ENCODE peak calls at places on chromosomes 11 and 22, in five cellular contexts. Z is endothelial cell of umbilical vein, K is stomach, U is vagina, L is suprapubic skin. C is an unnamed sample.

GRCh38 chr22:37563153-37564081 is 3.1 kb downstream of the CDC42EP1 start:
- DNase-seq in Z (peak), K (peak), U (no peak), L (peak), C (no peak)

GRCh38 chr22:49230194-49230577 is 597.5 kb downstream of the BRD1 start:
- DNase-seq in Z (no peak), K (no peak), U (no peak), L (peak), C (peak)

GRCh38 chr22:23547818-23548500 is 32.1 kb downstream of the IGLL1 start:
- DNase-seq in Z (no peak), K (no peak), U (no peak), L (peak), C (peak)

GRCh38 chr11:72398058-72398758 is 36.1 kb downstream of the CLPB start:
- DNase-seq in Z (no peak), K (no peak), U (peak), L (no peak), C (no peak)

GRCh38 chr11:118313242-118313641 is 8.7 kb downstream of the CD3E start:
- DNase-seq in Z (no peak), K (no peak), U (no peak), L (no peak), C (no peak)

GRCh38 chr11:124463990-124464389 is 18.5 kb upstream of the OR8B8 start:
- DNase-seq in Z (no peak), K (no peak), U (no peak), L (no peak), C (no peak)

GRCh38 chr11:118917488-118918127 is 8.1 kb downstream of the BCL9L start:
- DNase-seq in Z (no peak), K (no peak), U (no peak), L (no peak), C (peak)

GRCh38 chr11:19419813-19420212 is 179.1 kb upstream of the E2F8 start:
- DNase-seq in Z (no peak), K (no peak), U (peak), L (no peak), C (no peak)

GRCh38 chr11:22458141-22458540 is 120.0 kb downstream of the SLC17A6 start:
- DNase-seq in Z (no peak), K (no peak), U (no peak), L (no peak), C (no peak)

GRCh38 chr22:48099251-48099650 is 1336.8 kb downstream of the TBC1D22A start:
- DNase-seq in Z (no peak), K (peak), U (no peak), L (peak), C (peak)

GRCh38 chr11:126588630-126589491 is 233.4 kb downstream of the ST3GAL4 start:
- DNase-seq in Z (no peak), K (no peak), U (no peak), L (no peak), C (peak)

GRCh38 chr11:14414470-14415461 is 55.8 kb upstream of the RRAS2 start:
- DNase-seq in Z (no peak), K (no peak), U (no peak), L (no peak), C (no peak)

GRCh38 chr11:127126956-127127355 is 126.4 kb upstream of the KIRREL3 start:
- DNase-seq in Z (no peak), K (no peak), U (no peak), L (no peak), C (no peak)

GRCh38 chr22:48943567-48944432 is 883.9 kb downstream of the BRD1 start:
- DNase-seq in Z (no peak), K (peak), U (peak), L (peak), C (peak)

GRCh38 chr22:23786261-23786710 is 480 bp upstream of the SMARCB1 start:
- DNase-seq in Z (no peak), K (no peak), U (no peak), L (no peak), C (no peak)

GRCh38 chr11:96091476-96091875 is 167.6 kb upstream of the MTMR2 start:
- DNase-seq in Z (no peak), K (no peak), U (no peak), L (no peak), C (no peak)

GRCh38 chr11:2248762-2249161 is 21.6 kb downstream of the ASCL2 start:
- DNase-seq in Z (no peak), K (no peak), U (no peak), L (no peak), C (no peak)

GRCh38 chr11:83693279-83693992 is 407.3 kb upstream of the CCDC90B start:
- DNase-seq in Z (peak), K (no peak), U (no peak), L (no peak), C (no peak)

GRCh38 chr11:75815345-75815983 is 454 bp downstream of the UVRAG start:
- DNase-seq in Z (peak), K (peak), U (no peak), L (no peak), C (peak)

DNA sequence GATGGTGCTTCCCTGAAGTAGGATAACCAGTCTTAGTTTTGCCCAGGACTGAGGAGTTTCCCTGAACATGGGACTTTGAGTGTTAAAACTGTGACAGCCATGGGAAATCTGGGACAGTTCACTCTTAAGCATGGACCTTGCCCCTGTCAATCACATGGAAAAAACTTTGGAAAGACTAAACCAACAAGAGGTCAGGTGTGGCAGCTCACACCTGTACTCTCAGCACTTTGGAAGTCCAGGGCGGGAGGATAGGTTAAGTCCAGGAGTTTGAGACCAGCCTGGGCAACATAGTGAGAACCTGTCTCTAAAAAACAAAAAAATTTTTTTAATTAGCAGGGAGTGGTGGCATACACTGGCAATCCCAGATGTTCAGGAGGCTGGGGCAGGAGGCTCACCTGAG is 3.3 kb upstream of the AMBRA1 start:
- DNase-seq in Z (no peak), K (no peak), U (no peak), L (no peak), C (no peak)
- TF ChIP-seq POLR2AphosphoS5 in Z (no peak), K (no peak), U (no peak), L (no peak), C (no peak)

GRCh38 chr11:130399196-130399595 is 29.2 kb downstream of the ADAMTS8 start:
- DNase-seq in Z (no peak), K (no peak), U (no peak), L (no peak), C (no peak)

GRCh38 chr11:130396965-130397364 is 31.4 kb downstream of the ADAMTS8 start:
- DNase-seq in Z (no peak), K (no peak), U (no peak), L (no peak), C (no peak)

GRCh38 chr11:130400793-130401483 is 27.5 kb downstream of the ADAMTS8 start:
- DNase-seq in Z (no peak), K (no peak), U (no peak), L (no peak), C (no peak)

GRCh38 chr11:130403301-130403804 is 25.1 kb downstream of the ADAMTS8 start:
- DNase-seq in Z (no peak), K (no peak), U (no peak), L (no peak), C (no peak)

DNA sequence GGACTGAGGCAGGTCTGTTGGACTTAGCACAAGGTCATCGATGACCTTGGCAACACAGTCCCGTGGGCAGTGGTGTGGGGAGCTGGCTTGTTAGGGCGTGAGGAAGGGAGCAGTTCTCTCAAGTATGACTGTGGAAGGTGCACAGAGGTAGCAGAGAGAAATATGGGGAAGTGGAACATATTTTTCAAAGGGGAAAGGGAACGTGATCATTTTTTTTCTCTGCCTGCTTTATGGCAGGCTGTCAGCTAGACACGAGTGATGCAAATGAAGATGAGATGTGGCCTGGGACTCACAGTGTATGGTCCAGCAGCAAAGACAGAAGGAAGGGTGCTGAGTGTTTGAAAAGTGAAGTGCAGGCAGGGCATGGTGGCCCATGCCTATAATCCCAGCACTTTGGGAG is 30.6 kb downstream of the ADAMTS8 start:
- DNase-seq in Z (no peak), K (no peak), U (no peak), L (no peak), C (no peak)
- TF ChIP-seq CTCF in Z (no peak), K (no peak), U (no peak), L (no peak), C (no peak)

DNA sequence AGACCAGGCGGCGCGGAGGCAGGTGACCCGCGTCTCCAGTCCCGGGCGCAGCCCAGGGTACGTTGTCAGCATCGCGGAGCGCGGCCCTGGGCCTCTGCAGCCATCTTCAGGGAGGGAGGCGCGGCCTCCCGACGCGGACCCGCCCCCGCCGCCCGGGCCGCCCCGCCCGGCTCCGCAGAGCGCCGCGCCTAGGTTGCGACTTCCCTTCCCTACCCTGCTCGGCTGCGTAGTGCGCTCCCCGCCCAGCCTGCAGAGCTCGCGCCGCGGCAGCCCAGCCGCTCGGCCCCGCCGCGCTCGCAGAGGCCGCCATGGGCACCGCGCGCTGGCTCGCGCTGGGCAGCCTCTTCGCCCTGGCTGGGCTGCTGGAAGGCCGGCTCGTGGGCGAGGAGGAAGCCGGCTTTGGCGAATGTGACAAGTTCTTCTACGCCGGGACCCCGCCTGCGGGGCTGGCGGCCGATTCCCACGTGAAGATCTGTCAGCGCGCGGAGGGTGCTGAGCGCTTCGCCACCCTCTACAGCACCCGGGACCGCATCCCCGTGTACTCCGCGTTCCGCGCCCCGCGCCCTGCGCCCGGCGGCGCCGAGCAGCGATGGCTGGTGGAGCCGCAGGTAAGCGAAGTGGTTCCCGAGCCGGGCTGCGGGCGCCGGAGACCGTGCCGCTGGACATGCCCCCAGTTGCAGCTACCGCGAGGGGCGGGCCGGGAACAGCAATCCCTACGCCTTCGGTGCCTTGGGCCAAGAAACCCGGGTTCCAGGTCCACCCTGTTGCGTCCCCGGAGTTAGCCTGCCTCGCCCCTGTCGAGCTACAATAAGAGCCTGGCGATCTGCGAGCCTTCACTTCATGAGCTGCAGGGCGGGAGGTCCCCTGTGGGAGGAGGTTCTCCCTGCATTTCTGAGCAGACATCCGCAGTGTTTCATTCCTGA is at the start of gene ENDOD1:
- DNase-seq in Z (peak), K (peak), U (peak), L (peak), C (peak)
- TF ChIP-seq POLR2A in Z (peak), K (no peak), U (peak), L (peak), C (no peak)

DNA sequence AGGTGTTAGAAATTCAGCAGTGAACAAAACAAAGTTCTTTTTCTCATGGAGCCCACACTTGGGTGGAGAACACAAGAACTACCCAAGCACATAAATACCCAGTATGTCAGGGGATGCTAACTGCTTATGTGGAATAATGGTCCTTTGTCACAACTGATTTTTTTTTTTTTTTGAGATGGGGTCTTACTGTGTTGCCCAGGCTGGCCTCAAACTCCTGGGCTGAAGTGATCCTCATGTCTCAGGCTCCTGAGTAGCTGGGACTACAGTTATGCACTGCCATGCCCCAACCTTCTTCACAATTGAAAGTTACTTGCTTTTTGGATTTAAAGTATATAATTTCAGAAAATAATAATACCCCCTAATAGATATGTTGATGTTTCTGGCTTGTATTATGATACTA is 122.6 kb upstream of the RASSF10 start:
- DNase-seq in Z (no peak), K (no peak), U (peak), L (no peak), C (no peak)
- TF ChIP-seq POLR2AphosphoS5 in Z (no peak), K (no peak), U (no peak), L (no peak), C (no peak)